ENCODE peak calls at places on chromosomes 11 and 22, in five cellular contexts. B, C, G, V and O are unnamed samples.

GRCh38 chr11:107608809-107609208 is 17.9 kb downstream of the ELMOD1 start:
- DNase-seq in V (no peak), B (no peak), C (no peak), G (no peak), O (no peak)

GRCh38 chr22:27778299-27779090 is 23.1 kb downstream of the MN1 start:
- DNase-seq in B (no peak), G (no peak), C (peak; percentile 45), V (no peak), O (no peak)

GRCh38 chr11:77506857-77507256 is 33.0 kb upstream of the PAK1 start:
- DNase-seq in C (no peak), V (peak; percentile 53), G (no peak), B (no peak), O (peak; percentile 72)

GRCh38 chr11:58958500-58958899 is 19.2 kb downstream of the GLYATL1 start:
- DNase-seq in C (peak; percentile 18), G (no peak), V (peak; percentile 74), B (peak; percentile 69), O (no peak)

GRCh38 chr22:43666511-43666910 is 145.6 kb downstream of the EFCAB6 start:
- DNase-seq in C (no peak), B (no peak), V (no peak), G (no peak), O (no peak)

GRCh38 chr22:39343259-39344045 is 6.3 kb upstream of the SYNGR1 start:
- DNase-seq in V (peak; percentile 61), C (no peak), B (peak; percentile 84), G (peak; percentile 46), O (peak; percentile 41)

GRCh38 chr11:5550440-5551095 is 2.2 kb upstream of the OR52H1 start:
- DNase-seq in G (no peak), B (no peak), V (no peak), C (no peak), O (peak; percentile 62)

GRCh38 chr11:1422481-1422880 is 32.7 kb downstream of the BRSK2 start:
- DNase-seq in V (no peak), C (no peak), B (no peak), G (no peak), O (no peak)

GRCh38 chr11:100875521-100875869 is 188.4 kb downstream of the ARHGAP42 start:
- DNase-seq in C (no peak), G (no peak), V (no peak), B (no peak), O (no peak)

GRCh38 chr11:7657306-7658025 is 15.8 kb downstream of the CYB5R2 start:
- DNase-seq in B (peak; percentile 60), V (peak; percentile 69), C (peak; percentile 69), G (peak; percentile 62), O (peak; percentile 60)

GRCh38 chr11:43243901-43244300 is 67.9 kb upstream of the API5 start:
- DNase-seq in C (no peak), G (no peak), B (no peak), V (no peak), O (no peak)

GRCh38 chr11:23206736-23207336 is 346.6 kb upstream of the CCDC179 start:
- DNase-seq in B (no peak), G (no peak), C (no peak), V (no peak), O (peak; percentile 5)

GRCh38 chr11:73625690-73626318 is 20.6 kb upstream of the PLEKHB1 start:
- DNase-seq in V (peak; percentile 79), G (peak; percentile 71), C (peak; percentile 53), B (peak; percentile 82), O (peak; percentile 88)

GRCh38 chr11:9535189-9535781 is 38.2 kb upstream of the WEE1 start:
- DNase-seq in V (peak; percentile 84), C (peak; percentile 84), B (peak; percentile 85), G (peak; percentile 82), O (no peak)

GRCh38 chr11:34586655-34587281 is 34.1 kb upstream of the EHF start:
- DNase-seq in B (no peak), C (no peak), V (no peak), G (no peak), O (no peak)

GRCh38 chr11:104858882-104859735 is 39.2 kb downstream of the CASP12 start:
- DNase-seq in G (no peak), B (no peak), C (no peak), V (no peak), O (no peak)

GRCh38 chr11:46729110-46730027 is 10.4 kb downstream of the F2 start:
- DNase-seq in C (no peak), B (no peak), V (no peak), G (no peak), O (no peak)

GRCh38 chr11:34565417-34566208 is 52.0 kb upstream of the ELF5 start:
- DNase-seq in V (peak; percentile 39), B (peak; percentile 26), G (no peak), C (no peak), O (no peak)

GRCh38 chr22:24319451-24319850 is 48.8 kb downstream of the SPECC1L start:
- DNase-seq in G (no peak), B (no peak), C (no peak), V (no peak), O (no peak)

GRCh38 chr11:363948-364761 is 5.1 kb upstream of the B4GALNT4 start:
- DNase-seq in G (no peak), B (peak; percentile 77), V (peak; percentile 75), C (peak; percentile 17), O (peak; percentile 85)

GRCh38 chr11:116532066-116532465 is 240.7 kb downstream of the BUD13 start:
- DNase-seq in G (no peak), B (no peak), C (no peak), V (no peak), O (no peak)

GRCh38 chr11:66081505-66081904 is 11.4 kb downstream of the PACS1 start:
- DNase-seq in B (peak; percentile 80), V (peak; percentile 64), C (no peak), G (peak; percentile 38), O (peak; percentile 72)

GRCh38 chr11:67627394-67627787 is 2.3 kb downstream of the NUDT8 start:
- DNase-seq in V (no peak), C (no peak), B (no peak), G (no peak), O (no peak)

GRCh38 chr11:13480198-13480597 is 15.6 kb downstream of the PTH start:
- DNase-seq in C (no peak), G (no peak), V (peak; percentile 38), B (no peak), O (no peak)

GRCh38 chr22:25119609-25120008 is 80.0 kb upstream of the CRYBB3 start:
- DNase-seq in B (no peak), G (no peak), C (no peak), V (no peak), O (no peak)

GRCh38 chr11:34243620-34244493 is 114.0 kb downstream of the ABTB2 start:
- DNase-seq in V (peak; percentile 83), B (peak; percentile 67), C (no peak), G (peak; percentile 54), O (peak; percentile 93)

GRCh38 chr11:7281083-7281482 is 29.4 kb downstream of the SYT9 start:
- DNase-seq in G (no peak), V (no peak), C (no peak), B (no peak), O (peak; percentile 72)

GRCh38 chr22:33842421-33843094 is 77.7 kb downstream of the LARGE1 start:
- DNase-seq in C (no peak), G (no peak), B (no peak), V (no peak), O (no peak)

GRCh38 chr11:61701298-61701993 is 21.3 kb downstream of the DAGLA start:
- DNase-seq in C (no peak), B (peak; percentile 53), V (no peak), G (peak; percentile 40), O (no peak)

GRCh38 chr22:31968022-31968421 is 23.7 kb downstream of the YWHAH start:
- DNase-seq in G (no peak), C (no peak), V (no peak), B (no peak), O (no peak)

GRCh38 chr22:31970490-31971444 is 26.4 kb downstream of the YWHAH start:
- DNase-seq in V (peak; percentile 93), C (peak; percentile 77), B (peak; percentile 83), G (peak; percentile 65), O (peak; percentile 85)

GRCh38 chr22:31972180-31972579 is 27.8 kb downstream of the YWHAH start:
- DNase-seq in V (no peak), B (no peak), C (no peak), G (no peak), O (no peak)

GRCh38 chr22:31973739-31974138 is 29.4 kb downstream of the YWHAH start:
- DNase-seq in C (no peak), G (no peak), B (peak; percentile 64), V (peak; percentile 90), O (no peak)

DNA sequence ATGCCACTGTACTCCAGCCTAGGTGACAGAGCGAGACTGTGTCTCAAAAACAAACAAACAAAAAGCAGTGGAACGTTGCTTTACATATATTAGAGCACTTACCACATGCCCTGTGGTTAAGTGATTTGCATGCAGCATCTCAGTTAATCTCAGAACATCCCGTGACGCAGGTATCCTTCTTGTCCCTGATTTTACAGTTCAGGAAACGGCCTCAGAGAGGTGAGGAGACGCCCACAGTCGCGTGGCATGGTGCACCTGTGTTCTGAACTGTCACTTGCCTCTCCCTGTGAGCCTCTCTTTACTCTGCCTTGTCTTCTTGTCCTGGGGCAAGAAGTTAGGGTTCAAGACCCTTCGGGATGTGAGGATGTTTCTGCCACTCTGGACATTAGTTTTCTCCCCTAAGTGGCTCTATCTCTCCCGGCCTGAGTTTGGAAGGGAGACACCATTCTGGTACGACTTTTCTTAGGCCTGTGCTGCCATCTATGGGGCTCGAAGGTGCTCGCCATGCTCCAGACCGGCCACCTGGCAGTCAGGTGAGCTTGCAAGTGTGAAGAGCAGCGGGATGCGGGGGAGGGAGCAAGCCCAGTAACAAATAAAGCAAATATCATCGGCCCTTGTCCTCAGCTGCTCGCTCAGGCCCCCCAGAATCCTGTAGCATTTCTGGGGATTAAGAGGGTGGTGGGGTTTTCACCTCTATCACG is 25.6 kb downstream of the YWHAH start:
- DNase-seq in C (peak; percentile 37), V (peak; percentile 83), B (peak; percentile 86), G (peak; percentile 52), O (peak; percentile 73)
- H3K27ac ChIP-seq in C (no peak overlapping the region), V (no peak overlapping the region), B (no peak overlapping the region), G (no peak overlapping the region), O (peak overlapping the region; percentile 26)

DNA sequence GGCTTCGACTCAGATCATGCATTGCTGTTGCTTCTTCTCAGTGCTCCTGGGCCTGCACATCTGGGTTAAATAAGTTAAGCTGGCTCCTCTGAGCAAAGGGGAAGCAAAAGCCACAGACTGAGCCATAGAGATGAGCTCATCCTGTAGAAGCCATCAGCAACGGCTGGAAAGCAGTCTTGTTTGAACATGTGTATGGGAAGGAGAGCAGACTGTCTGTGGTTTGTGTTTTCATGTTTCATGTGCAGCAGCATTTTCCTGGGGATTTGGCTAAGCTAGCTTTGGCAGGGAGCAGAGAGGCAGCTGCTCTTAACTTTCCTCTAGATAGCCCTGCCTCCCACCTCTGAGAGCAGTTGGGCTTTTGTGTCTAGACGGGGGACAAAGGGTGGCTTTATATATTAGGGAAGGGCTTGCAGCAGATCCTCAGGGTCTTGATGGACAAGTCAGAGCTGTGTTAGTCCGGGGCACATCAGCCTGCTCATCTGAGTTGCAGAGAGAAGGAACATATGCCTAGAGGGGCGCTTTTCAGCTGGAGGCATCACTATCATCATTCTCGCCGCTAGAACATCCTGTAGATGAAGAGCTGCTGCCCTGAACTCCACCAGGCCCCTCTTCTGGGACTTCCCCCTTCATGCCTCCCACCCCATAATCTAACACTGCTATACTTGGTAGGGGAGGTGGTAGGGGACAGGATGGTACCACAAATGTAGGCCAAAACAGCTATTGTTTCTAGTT is 14.9 kb downstream of the DCPS start:
- DNase-seq in B (no peak), C (peak; percentile 40), G (no peak), V (no peak), O (peak; percentile 83)
- H3K27ac ChIP-seq in B (peak overlapping the region; percentile 51), C (peak overlapping the region; percentile 95), G (peak overlapping the region; percentile 81), V (peak overlapping the region; percentile 60), O (peak overlapping the region; percentile 100)

GRCh38 chr22:17198188-17199130 is 20.8 kb downstream of the ADA2 start:
- DNase-seq in C (peak; percentile 80), G (no peak), V (no peak), B (no peak), O (no peak)
- H3K27ac ChIP-seq in C (peak overlapping the region; percentile 87), G (peak overlapping the region; percentile 74), V (no peak overlapping the region), B (peak overlapping the region; percentile 28), O (no peak overlapping the region)

GRCh38 chr22:41943661-41944209 is 3.2 kb downstream of the CENPM start:
- DNase-seq in B (no peak), C (no peak), G (no peak), V (peak; percentile 66), O (no peak)
- H3K27ac ChIP-seq in B (no peak overlapping the region), C (no peak overlapping the region), G (peak overlapping the region; percentile 63), V (peak overlapping the region; percentile 54), O (peak overlapping the region; percentile 59)